ENCODE peak calls at places on chromosome 17, in eight cellular contexts. I is lower lobe of right lung; D is HAP-1; R is breast epithelium; H is adrenal gland; T is psoas muscle; E is mesendoderm; K is CD8-positive, alpha-beta memory T cell. A is an unnamed sample.

GRCh38 chr17:21003007-21003621 is 39.7 kb downstream of the USP22 start:
- DNase-seq in I (no peak), D (no peak), R (no peak), H (no peak), T (peak; percentile 33), E (no peak), K (no peak), A (no peak)

GRCh38 chr17:14268264-14268663 is 31.6 kb upstream of the CDRT15 start:
- DNase-seq in I (no peak), D (no peak), R (no peak), H (no peak), T (no peak), E (peak; percentile 51), K (no peak), A (no peak)

GRCh38 chr17:51200295-51200694 is 34.1 kb downstream of the NME2 start:
- DNase-seq in I (no peak), D (no peak), R (no peak), H (no peak), T (no peak), E (no peak), K (no peak), A (no peak)

GRCh38 chr17:40961586-40961985 is 5.2 kb downstream of the KRT39 start:
- DNase-seq in I (no peak), D (no peak), R (no peak), H (no peak), T (no peak), E (no peak), K (no peak), A (no peak)

GRCh38 chr17:50495918-50496317 is 12.3 kb upstream of the MYCBPAP start:
- DNase-seq in I (no peak), D (no peak), R (no peak), H (no peak), T (peak; percentile 0), E (no peak), K (no peak), A (peak; percentile 56)

GRCh38 chr17:79607941-79608728 is 2.7 kb downstream of the RBFOX3 start:
- DNase-seq in I (no peak), D (peak; percentile 49), R (no peak), H (peak; percentile 24), T (no peak), E (peak; percentile 85), K (no peak), A (peak; percentile 61)

GRCh38 chr17:27315322-27315721 is 21.4 kb downstream of the WSB1 start:
- DNase-seq in I (peak; percentile 78), D (no peak), R (peak; percentile 64), H (peak; percentile 66), T (peak; percentile 89), E (no peak), K (no peak), A (peak; percentile 60)

GRCh38 chr17:38894276-38894675 is 24.4 kb downstream of the LASP1 start:
- DNase-seq in I (no peak), D (no peak), R (no peak), H (peak; percentile 56), T (no peak), E (peak; percentile 84), K (no peak), A (no peak)

GRCh38 chr17:40313660-40314556 is 4.9 kb downstream of the RARA start:
- DNase-seq in I (no peak), D (no peak), R (no peak), H (no peak), T (peak; percentile 14), E (no peak), K (no peak), A (peak; percentile 66)

GRCh38 chr17:21372256-21372954 is 3.8 kb upstream of the KCNJ12 start:
- DNase-seq in I (no peak), D (no peak), R (no peak), H (no peak), T (no peak), E (no peak), K (no peak), A (no peak)

GRCh38 chr17:44363613-44364159 is at the start of gene FAM171A2:
- DNase-seq in I (peak; percentile 79), D (peak; percentile 80), R (no peak), H (peak; percentile 42), T (peak; percentile 81), E (peak; percentile 65), K (peak; percentile 63), A (peak; percentile 65)

GRCh38 chr17:31130286-31131224 is 35.8 kb downstream of the NF1 start:
- DNase-seq in I (no peak), D (no peak), R (no peak), H (no peak), T (no peak), E (peak; percentile 18), K (no peak), A (no peak)

GRCh38 chr17:15119928-15120327 is 145.2 kb downstream of the PMP22 start:
- DNase-seq in I (no peak), D (no peak), R (no peak), H (no peak), T (no peak), E (peak; percentile 10), K (no peak), A (no peak)

GRCh38 chr17:73643012-73643845 is 1.0 kb downstream of the SDK2 start:
- DNase-seq in I (no peak), D (peak; percentile 36), R (no peak), H (no peak), T (peak; percentile 50), E (peak; percentile 69), K (no peak), A (peak; percentile 38)

GRCh38 chr17:65514082-65514481 is 47.4 kb downstream of the AXIN2 start:
- DNase-seq in I (no peak), D (no peak), R (no peak), H (no peak), T (no peak), E (no peak), K (no peak), A (peak; percentile 93)

GRCh38 chr17:5919104-5919503 is 151.1 kb upstream of the WSCD1 start:
- DNase-seq in I (no peak), D (peak; percentile 61), R (no peak), H (no peak), T (no peak), E (no peak), K (no peak), A (no peak)

GRCh38 chr17:8268550-8269298 is 19.6 kb downstream of the PFAS start:
- DNase-seq in I (no peak), D (no peak), R (no peak), H (no peak), T (no peak), E (no peak), K (no peak), A (no peak)
- H3K36me3 ChIP-seq in I (peaks cover 51% of the 10 kb centered on the region), D (peaks cover 72% of the 10 kb centered on the region), R (peaks cover 5% of the 10 kb centered on the region), H (peaks cover 44% of the 10 kb centered on the region), T (no peaks in the 10 kb centered on the region), E (peaks cover 37% of the 10 kb centered on the region), K (peaks cover 6% of the 10 kb centered on the region), A (peaks cover 59% of the 10 kb centered on the region)

DNA sequence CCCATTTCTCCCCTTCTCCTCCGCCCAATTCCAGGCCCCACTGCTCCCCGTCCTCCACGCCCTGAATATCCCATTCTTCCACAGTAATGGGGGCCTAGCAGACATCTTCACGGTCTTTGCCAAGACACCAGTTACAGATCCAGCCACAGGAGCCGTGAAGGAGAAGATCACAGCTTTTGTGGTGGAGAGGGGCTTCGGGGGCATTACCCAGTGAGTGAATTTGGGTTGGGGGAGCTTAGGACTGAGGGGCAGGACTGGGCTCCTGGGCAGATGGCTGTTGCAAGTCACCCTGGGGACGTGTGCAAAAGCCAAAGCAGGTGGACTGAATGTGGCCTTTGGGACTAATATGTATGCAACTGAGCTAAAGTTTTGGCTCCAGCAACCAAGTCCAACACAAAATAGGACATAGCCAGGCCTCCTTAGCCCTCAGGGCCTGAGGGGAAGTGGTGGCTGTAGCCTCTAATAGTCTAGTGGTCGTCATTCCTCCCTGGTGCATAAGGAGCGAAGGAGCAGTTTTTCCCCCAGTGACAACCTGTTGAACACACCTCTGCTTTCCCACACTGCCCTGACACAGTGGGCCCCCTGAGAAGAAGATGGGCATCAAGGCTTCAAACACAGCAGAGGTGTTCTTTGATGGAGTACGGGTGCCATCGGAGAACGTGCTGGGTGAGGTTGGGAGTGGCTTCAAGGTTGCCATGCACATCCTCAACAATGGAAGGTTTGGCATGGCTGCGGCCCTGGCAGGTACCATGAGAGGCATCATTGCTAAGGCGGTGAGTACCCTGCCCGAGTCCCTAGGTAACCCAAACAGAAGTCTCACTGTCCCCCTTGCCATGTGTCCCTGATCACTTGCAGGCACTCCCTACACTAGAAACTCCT is 2.6 kb downstream of the ACADVL start:
- DNase-seq in I (no peak), D (no peak), R (no peak), H (peak; percentile 44), T (peak; percentile 23), E (no peak), K (no peak), A (no peak)
- H3K36me3 ChIP-seq in I (peaks cover 62% of the 10 kb centered on the region), D (peaks cover 67% of the 10 kb centered on the region), R (no peaks in the 10 kb centered on the region), H (peaks cover 54% of the 10 kb centered on the region), T (peaks cover 10% of the 10 kb centered on the region), E (peaks cover 15% of the 10 kb centered on the region), K (peaks cover 32% of the 10 kb centered on the region), A (peaks cover 48% of the 10 kb centered on the region)

GRCh38 chr17:46053911-46054534 is 55.0 kb downstream of the STH start:
- DNase-seq in I (no peak), D (no peak), R (no peak), H (no peak), T (no peak), E (no peak), K (no peak), A (no peak)
- H3K36me3 ChIP-seq in I (peaks cover 53% of the 10 kb centered on the region), D (peaks cover 20% of the 10 kb centered on the region), R (no peaks in the 10 kb centered on the region), H (peaks cover 19% of the 10 kb centered on the region), T (peaks cover 5% of the 10 kb centered on the region), E (peaks cover 4% of the 10 kb centered on the region), K (peaks cover 24% of the 10 kb centered on the region), A (peaks cover 43% of the 10 kb centered on the region)

GRCh38 chr17:59110973-59111372 is 4.3 kb upstream of the TRIM37 start:
- DNase-seq in I (no peak), D (no peak), R (no peak), H (no peak), T (no peak), E (no peak), K (no peak), A (no peak)
- H3K36me3 ChIP-seq in I (peaks cover 18% of the 10 kb centered on the region), D (peaks cover 43% of the 10 kb centered on the region), R (no peaks in the 10 kb centered on the region), H (no peaks in the 10 kb centered on the region), T (no peaks in the 10 kb centered on the region), E (no peaks in the 10 kb centered on the region), K (no peaks in the 10 kb centered on the region), A (peaks cover 56% of the 10 kb centered on the region)